ENCODE peak calls at places on chromosome 18, in ten cellular contexts. E is body of pancreas; J is left lung; G is neuronal stem cell; K is GM23248; S is PC-3; U is upper lobe of left lung; O is heart left ventricle; Z is naive thymus-derived CD4-positive, alpha-beta T cell; P is fibroblast of lung. F is an unnamed sample.

GRCh38 chr18:5628512-5629255 is 84.9 kb upstream of the EPB41L3 start:
- DNase-seq in O (peak; percentile 75), U (peak; percentile 92), Z (no peak), E (peak; percentile 44), P (peak; percentile 48), S (peak; percentile 8), G (peak; percentile 42), J (peak; percentile 88), K (peak; percentile 65), F (no peak)

GRCh38 chr18:51390695-51391094 is 193.2 kb upstream of the MEX3C start:
- DNase-seq in K (no peak), J (no peak), O (no peak), P (no peak), S (no peak), E (no peak), G (no peak), Z (no peak), U (no peak), F (no peak)

GRCh38 chr18:67428805-67429204 is 87.7 kb downstream of the DSEL start:
- DNase-seq in G (no peak), E (no peak), K (peak; percentile 38), S (peak; percentile 84), O (no peak), Z (no peak), U (no peak), J (no peak), P (peak; percentile 71), F (no peak)

GRCh38 chr18:26540041-26540628 is 8.2 kb downstream of the KCTD1 start:
- DNase-seq in P (peak; percentile 67), J (no peak), S (peak; percentile 44), Z (no peak), E (no peak), O (no peak), K (peak; percentile 61), G (no peak), U (no peak), F (no peak)

GRCh38 chr18:62226047-62226446 is 39.0 kb downstream of the RELCH start:
- DNase-seq in U (no peak), S (no peak), E (no peak), J (no peak), Z (no peak), P (no peak), K (no peak), G (no peak), O (no peak), F (no peak)

GRCh38 chr18:66734451-66734850 is 130.6 kb upstream of the CDH19 start:
- DNase-seq in E (no peak), U (no peak), O (no peak), J (no peak), S (peak; percentile 46), K (no peak), G (no peak), P (peak; percentile 84), Z (no peak), F (no peak)

GRCh38 chr18:73750052-73750451 is 397.6 kb downstream of the FBXO15 start:
- DNase-seq in U (no peak), G (no peak), Z (no peak), K (no peak), O (no peak), S (no peak), E (no peak), P (peak; percentile 23), J (no peak), F (no peak)

GRCh38 chr18:11091746-11092145 is 57.6 kb downstream of the PIEZO2 start:
- DNase-seq in J (no peak), K (no peak), O (no peak), S (no peak), E (no peak), G (no peak), U (no peak), Z (no peak), P (no peak), F (no peak)

GRCh38 chr18:72541871-72542690 is 2.1 kb downstream of the CBLN2 start:
- DNase-seq in S (no peak), O (no peak), Z (no peak), E (no peak), P (no peak), U (peak; percentile 81), K (no peak), J (peak; percentile 71), G (peak; percentile 24), F (no peak)

GRCh38 chr18:59428018-59428417 is 69.0 kb upstream of the LMAN1 start:
- DNase-seq in P (no peak), S (no peak), Z (no peak), K (no peak), G (no peak), U (no peak), E (no peak), J (no peak), O (no peak), F (no peak)

GRCh38 chr18:26307161-26307773 is 81.0 kb downstream of the TAF4B start:
- DNase-seq in O (no peak), G (peak; percentile 37), Z (peak; percentile 11), E (peak; percentile 15), P (peak; percentile 44), S (peak; percentile 75), K (peak; percentile 77), J (no peak), U (no peak), F (no peak)

GRCh38 chr18:64294967-64295366 is 146.1 kb upstream of the LINC00305 start:
- DNase-seq in G (no peak), P (no peak), E (no peak), J (no peak), U (no peak), S (no peak), O (no peak), Z (no peak), K (no peak), F (no peak)

GRCh38 chr18:68220458-68220857 is 494.4 kb downstream of the TMX3 start:
- DNase-seq in S (no peak), G (no peak), O (no peak), K (no peak), Z (no peak), U (no peak), E (no peak), P (no peak), J (no peak), F (no peak)

GRCh38 chr18:35172451-35173035 is 68.3 kb upstream of the ZNF397 start:
- DNase-seq in U (no peak), O (no peak), K (no peak), G (no peak), J (no peak), Z (no peak), S (no peak), E (no peak), P (peak; percentile 20), F (no peak)

GRCh38 chr18:37967261-37967660 is 401.7 kb upstream of the CELF4 start:
- DNase-seq in K (no peak), E (no peak), P (no peak), U (no peak), S (no peak), J (no peak), G (no peak), Z (no peak), O (no peak), F (no peak)

GRCh38 chr18:55265916-55266488 is 306.7 kb upstream of the CCDC68 start:
- DNase-seq in Z (no peak), J (no peak), E (no peak), U (no peak), G (no peak), O (no peak), K (peak; percentile 37), P (no peak), S (peak; percentile 67), F (no peak)

DNA sequence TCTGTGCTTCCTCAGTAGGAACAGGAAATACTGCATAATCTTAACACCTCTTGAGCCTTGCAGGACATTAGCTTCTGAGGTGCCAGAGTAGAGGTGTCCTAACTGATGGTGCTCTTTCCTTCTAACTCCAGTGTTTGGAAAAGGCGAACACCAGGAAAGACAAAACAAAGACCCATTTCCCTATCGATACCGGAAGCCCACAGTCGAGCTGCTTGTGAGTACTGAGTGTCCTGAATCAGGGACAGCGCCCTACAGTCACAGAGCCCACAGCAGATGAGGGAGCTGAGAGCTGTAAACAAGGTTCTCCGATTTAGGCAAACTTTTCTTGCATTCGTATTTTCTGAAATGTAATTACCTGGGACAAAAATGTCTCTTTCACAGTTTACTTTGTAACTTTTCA is 50.7 kb downstream of the SLC14A2 start:
- DNase-seq in J (no peak), U (no peak), S (no peak), G (no peak), O (no peak), P (no peak), K (no peak), Z (no peak), E (no peak), F (no peak)
- H3K4me3 ChIP-seq in J (no peak overlapping the region), U (no peak overlapping the region), S (no peak overlapping the region), G (no peak overlapping the region), O (no peak overlapping the region), P (no peak overlapping the region), K (no peak overlapping the region), Z (peak overlapping the region; percentile 7), E (no peak overlapping the region), F (no peak overlapping the region)

GRCh38 chr18:3794537-3795348 is 344.8 kb downstream of the TGIF1 start:
- DNase-seq in E (no peak), Z (no peak), J (no peak), U (no peak), S (peak; percentile 91), P (peak; percentile 98), K (peak; percentile 93), G (no peak), O (no peak), F (no peak)
- H3K27ac ChIP-seq in E (no peak overlapping the region), Z (no peak overlapping the region), J (no peak overlapping the region), U (no peak overlapping the region), S (peak overlapping the region; percentile 55), P (peak overlapping the region; percentile 18), K (peak overlapping the region; percentile 69), G (no peak overlapping the region), O (no peak overlapping the region), F (no peak overlapping the region)

DNA sequence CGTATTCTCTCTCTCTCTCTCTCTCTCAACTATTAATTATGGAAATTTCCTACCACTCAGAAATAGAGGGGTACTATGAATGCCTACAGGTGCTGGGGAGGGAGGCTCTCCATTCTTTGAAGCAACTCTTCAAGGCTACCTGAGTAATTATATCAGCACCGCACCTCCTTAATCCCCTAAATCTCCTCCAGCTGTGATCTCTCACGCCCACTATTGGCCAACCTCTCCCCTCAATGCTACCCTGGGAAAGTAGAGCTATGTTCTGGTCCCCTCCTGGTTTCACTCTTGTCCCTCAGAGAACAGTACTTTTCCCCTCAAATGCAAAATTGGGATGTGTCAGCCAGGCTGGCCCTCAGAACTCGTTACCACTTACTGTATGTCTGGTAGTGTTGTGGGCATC is 1.6 kb downstream of the MOCOS start:
- DNase-seq in K (peak; percentile 14), Z (no peak), S (no peak), E (no peak), U (no peak), J (no peak), P (no peak), G (no peak), O (no peak), F (no peak)
- H3K4me3 ChIP-seq in K (peak overlapping the region; percentile 86), Z (no peak overlapping the region), S (peak overlapping the region; percentile 84), E (no peak overlapping the region), U (no peak overlapping the region), J (no peak overlapping the region), P (peak overlapping the region; percentile 77), G (no peak overlapping the region), O (no peak overlapping the region), F (no peak overlapping the region)

DNA sequence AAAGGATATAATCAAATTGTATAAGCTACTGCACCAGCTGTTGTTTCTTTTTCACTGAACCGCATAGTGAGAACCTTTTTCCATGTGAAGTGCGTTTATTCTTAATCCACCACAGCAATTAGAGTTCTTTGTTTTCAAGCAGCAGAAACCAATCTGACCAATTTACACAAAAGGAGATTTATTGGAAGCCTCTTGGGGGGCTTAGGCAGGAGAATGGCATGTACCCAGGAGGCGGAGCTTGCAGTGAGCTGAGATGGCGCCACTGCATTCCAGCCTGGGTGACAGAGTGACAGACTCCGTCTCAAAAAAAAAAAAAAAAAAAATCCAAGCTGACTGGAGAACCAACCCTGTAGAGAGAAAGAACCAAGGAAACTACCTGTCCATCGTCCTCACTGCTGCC is 10.0 kb downstream of the ADNP2 start:
- DNase-seq in O (no peak), G (peak; percentile 40), Z (no peak), K (no peak), S (no peak), E (no peak), U (no peak), J (no peak), P (no peak), F (no peak)
- H3K27ac ChIP-seq in O (no peak overlapping the region), G (peak overlapping the region; percentile 52), Z (no peak overlapping the region), K (no peak overlapping the region), S (no peak overlapping the region), E (no peak overlapping the region), U (no peak overlapping the region), J (no peak overlapping the region), P (no peak overlapping the region), F (no peak overlapping the region)

F was measured in effector memory CD4-positive, alpha-beta T cell.